ENCODE peak calls at places on chromosomes 12 and 14, in four cellular contexts. F, L, D and T are unnamed samples.

GRCh38 chr12:4322789-4323188 is 1.8 kb downstream of the TIGAR start:
- DNase-seq in F (no peak), L (no peak), D (no peak), T (no peak)

GRCh38 chr12:47032644-47033043 is 46.8 kb upstream of the PCED1B start:
- DNase-seq in F (peak; percentile 61), D (peak; percentile 24), L (no peak), T (no peak)

GRCh38 chr12:70251226-70251625 is 8.0 kb downstream of the CNOT2 start:
- DNase-seq in L (no peak), D (no peak), F (no peak), T (no peak)

GRCh38 chr14:95353664-95354063 is 34.0 kb upstream of the CLMN start:
- DNase-seq in D (no peak), L (no peak), F (no peak), T (no peak)

GRCh38 chr12:1474567-1475153 is 119.7 kb downstream of the FBXL14 start:
- DNase-seq in L (peak; percentile 88), F (peak; percentile 87), D (no peak), T (no peak)

GRCh38 chr14:72701610-72702009 is 192.3 kb downstream of the DPF3 start:
- DNase-seq in D (no peak), L (no peak), F (no peak), T (no peak)

GRCh38 chr12:4107436-4107878 is 166.1 kb upstream of the CCND2 start:
- DNase-seq in L (no peak), F (peak; percentile 47), D (peak; percentile 16), T (no peak)

GRCh38 chr12:130873825-130874224 is 2.0 kb downstream of the RAN start:
- DNase-seq in D (no peak), F (no peak), L (no peak), T (no peak)